ENCODE peak calls at places on chromosomes 4 and X, in seven cellular contexts. D is HuH-7.5, N is neural progenitor cell, L is KBM-7, X is GM23248, G is astrocyte of the spinal cord, T is hypothalamus. H is an unnamed sample.

GRCh38 chr4:140243345-140243753 is 89.4 kb upstream of the MAML3 start:
- DNase-seq in T (no peak), G (no peak), L (peak), X (no peak), D (no peak), N (peak), H (no peak)

GRCh38 chr4:13476915-13477314 is 7.2 kb downstream of the RAB28 start:
- DNase-seq in N (no peak), G (peak), L (peak), D (no peak), T (no peak), X (peak), H (peak)

GRCh38 chr4:148112231-148112982 is 329.8 kb downstream of the NR3C2 start:
- DNase-seq in T (no peak), G (peak), N (no peak), D (no peak), X (peak), L (peak), H (peak)

GRCh38 chr4:60757986-60758385 is 442.1 kb upstream of the ADGRL3 start:
- DNase-seq in L (no peak), G (peak), X (no peak), N (no peak), T (no peak), D (no peak), H (no peak)

GRCh38 chrX:30876367-30876766 is 12.7 kb downstream of the TAB3 start:
- DNase-seq in T (no peak), G (no peak), D (no peak), N (no peak), X (no peak), L (no peak), H (no peak)

GRCh38 chr4:137892134-137892533 is 350.0 kb downstream of the SLC7A11 start:
- DNase-seq in L (no peak), T (no peak), D (no peak), N (no peak), G (no peak), X (peak), H (no peak)

GRCh38 chr4:16056681-16057400 is 27.0 kb downstream of the PROM1 start:
- DNase-seq in G (no peak), T (no peak), N (peak), X (no peak), L (no peak), D (no peak), H (no peak)

GRCh38 chr4:124803641-124804040 is 91.1 kb upstream of the ANKRD50 start:
- DNase-seq in N (no peak), D (no peak), T (no peak), L (no peak), X (peak), G (peak), H (no peak)

GRCh38 chr4:163201358-163201757 is 34.7 kb upstream of the NAF1 start:
- DNase-seq in L (no peak), D (no peak), G (no peak), T (no peak), N (no peak), X (no peak), H (no peak)

GRCh38 chr4:73687414-73687813 is 53.0 kb upstream of the CXCL8 start:
- DNase-seq in G (no peak), T (no peak), D (no peak), X (no peak), L (no peak), N (no peak), H (peak)

GRCh38 chrX:19177710-19178109 is 55.4 kb upstream of the ADGRG2 start:
- DNase-seq in G (no peak), T (no peak), N (no peak), D (no peak), X (no peak), L (no peak), H (no peak)

GRCh38 chr4:120066182-120066524 is 495 bp downstream of the MAD2L1 start:
- DNase-seq in L (peak), D (no peak), X (peak), G (no peak), T (no peak), N (no peak), H (no peak)

GRCh38 chr4:129131343-129131742 is 35.4 kb downstream of the C4orf33 start:
- DNase-seq in D (no peak), L (no peak), N (no peak), X (no peak), G (no peak), T (no peak), H (no peak)

GRCh38 chr4:1299301-1299860 is 9.7 kb downstream of the MAEA start:
- DNase-seq in N (no peak), X (no peak), L (no peak), G (no peak), T (no peak), D (no peak), H (no peak)

GRCh38 chr4:152936446-152937279 is 540 bp downstream of the FHDC1 start:
- DNase-seq in N (peak), L (peak), D (peak), X (peak), T (no peak), G (no peak), H (no peak)

GRCh38 chr4:139191373-139191772 is 14.4 kb upstream of the ELF2 start:
- DNase-seq in X (no peak), N (no peak), T (no peak), L (no peak), G (peak), D (no peak), H (peak)

GRCh38 chr4:77880784-77881183 is 18.2 kb downstream of the MRPL1 start:
- DNase-seq in N (no peak), T (no peak), D (no peak), L (no peak), X (no peak), G (no peak), H (no peak)

GRCh38 chr4:39950861-39951481 is 26.7 kb downstream of the PDS5A start:
- DNase-seq in X (no peak), L (no peak), D (no peak), T (no peak), N (no peak), G (no peak), H (no peak)

GRCh38 chr4:120071192-120071795 is 4.6 kb upstream of the MAD2L1 start:
- DNase-seq in N (peak), D (no peak), L (peak), T (no peak), X (peak), G (peak), H (peak)

GRCh38 chr4:106039796-106040195 is 144.5 kb downstream of the NPNT start:
- DNase-seq in G (no peak), X (no peak), T (no peak), D (no peak), N (no peak), L (no peak), H (no peak)

GRCh38 chr4:41360214-41360910 is 103.6 kb downstream of the UCHL1 start:
- DNase-seq in T (peak), D (peak), L (peak), N (peak), X (peak), G (peak), H (peak)

GRCh38 chr4:4524364-4524763 is 17.5 kb downstream of the STX18 start:
- DNase-seq in N (peak), G (no peak), X (peak), T (no peak), L (no peak), D (no peak), H (peak)

GRCh38 chr4:91031761-91032160 is 904.6 kb downstream of the CCSER1 start:
- DNase-seq in N (no peak), X (no peak), L (no peak), G (no peak), D (no peak), T (no peak), H (no peak)

GRCh38 chrX:100731441-100732281 is at the start of gene SYTL4:
- DNase-seq in N (peak), G (no peak), T (no peak), D (peak), X (peak), L (peak), H (no peak)

GRCh38 chr4:119099227-119099910 is 36.3 kb upstream of the MYOZ2 start:
- DNase-seq in L (no peak), X (peak), D (no peak), N (no peak), T (no peak), G (peak), H (no peak)

GRCh38 chrX:108268434-108269080 is 169.7 kb downstream of the COL4A6 start:
- DNase-seq in G (no peak), T (no peak), X (peak), L (no peak), D (no peak), N (no peak), H (peak)

GRCh38 chr4:110636677-110637407 is 14.0 kb upstream of the PITX2 start:
- DNase-seq in N (peak), L (no peak), X (peak), G (no peak), D (peak), T (no peak), H (peak)

GRCh38 chr4:48194986-48195773 is 61.1 kb upstream of the TXK start:
- DNase-seq in L (peak), G (peak), T (no peak), X (no peak), N (no peak), D (no peak), H (peak)

GRCh38 chr4:124970011-124970410 is 257.5 kb upstream of the ANKRD50 start:
- DNase-seq in G (peak), N (no peak), L (no peak), X (peak), T (no peak), D (no peak), H (no peak)

GRCh38 chrX:20515841-20516461 is 249.2 kb upstream of the RPS6KA3 start:
- DNase-seq in L (peak), D (no peak), N (no peak), T (no peak), X (peak), G (peak), H (peak)

GRCh38 chr4:110119880-110120279 is 78.5 kb downstream of the ELOVL6 start:
- DNase-seq in G (peak), L (no peak), X (peak), D (no peak), N (no peak), T (no peak), H (no peak)